ENCODE peak calls at places on chromosome 16, in ten cellular contexts. H is stomach; G is activated naive CD4-positive, alpha-beta T cell; A is Panc1; W is RWPE1; P is CD8-positive, alpha-beta memory T cell; Q is NCI-H1694 treated with DMSO at 0.1 percent for 48 hours; D is stimulated activated CD4-positive, alpha-beta T cell treated with anti-CD3 and anti-CD28 coated beads, Interleukin-4, amount 100 ng/mL, for 4 hours; Y is sigmoid colon; N is nucleus accumbens. L is an unnamed sample.
A peak's percentile ranks its signal among the peaks of the same experiment; 100 is the strongest.

GRCh38 chr16:79532785-79533184 is 67.8 kb downstream of the MAF start:
- DNase-seq in A (no peak), W (peak; percentile 19), G (no peak), Y (no peak), H (no peak), N (no peak), Q (no peak), P (no peak), D (no peak), L (no peak)

GRCh38 chr16:14202697-14203096 is 131.6 kb downstream of the MRTFB start:
- DNase-seq in G (no peak), Y (no peak), P (no peak), A (no peak), H (no peak), N (no peak), Q (no peak), W (no peak), D (no peak), L (no peak)

GRCh38 chr16:54407596-54407995 is 121.0 kb upstream of the IRX3 start:
- DNase-seq in Q (no peak), W (peak; percentile 51), H (no peak), Y (no peak), G (no peak), A (no peak), P (no peak), N (no peak), D (no peak), L (no peak)

GRCh38 chr16:76226011-76226410 is 51.2 kb upstream of the CNTNAP4 start:
- DNase-seq in W (no peak), N (no peak), H (no peak), A (no peak), Y (no peak), Q (no peak), G (no peak), P (no peak), D (no peak), L (no peak)

GRCh38 chr16:74752258-74752657 is 22.4 kb downstream of the FA2H start:
- DNase-seq in D (no peak), P (no peak), H (no peak), N (no peak), Q (no peak), Y (no peak), A (no peak), G (no peak), W (no peak), L (no peak)

GRCh38 chr16:7805997-7806396 is 473.4 kb downstream of the RBFOX1 start:
- DNase-seq in P (no peak), A (no peak), H (no peak), W (no peak), G (no peak), N (no peak), Y (no peak), Q (no peak), D (no peak), L (no peak)

GRCh38 chr16:81473561-81473960 is 29.0 kb downstream of the CMIP start:
- DNase-seq in D (no peak), P (no peak), G (no peak), A (no peak), Y (no peak), H (no peak), N (no peak), W (no peak), Q (no peak), L (no peak)

GRCh38 chr16:64580558-64580957 is 541.3 kb downstream of the CDH11 start:
- DNase-seq in Y (no peak), Q (no peak), P (no peak), D (no peak), H (no peak), A (no peak), W (no peak), N (no peak), G (no peak), L (no peak)

GRCh38 chr16:56939801-56940200 is 7.9 kb downstream of the HERPUD1 start:
- DNase-seq in H (no peak), N (no peak), Q (no peak), A (no peak), G (no peak), D (no peak), W (no peak), P (no peak), Y (peak; percentile 26), L (no peak)

GRCh38 chr16:86405319-86405718 is 105.0 kb upstream of the FOXF1 start:
- DNase-seq in H (no peak), N (no peak), W (no peak), D (no peak), A (no peak), P (no peak), Y (no peak), G (no peak), Q (no peak), L (no peak)

GRCh38 chr16:77234611-77235010 is 35.4 kb downstream of the SYCE1L start:
- DNase-seq in Q (no peak), N (no peak), Y (no peak), D (no peak), P (no peak), G (no peak), H (no peak), W (no peak), A (no peak), L (no peak)

GRCh38 chr16:86212706-86213426 is 297.5 kb upstream of the FOXF1 start:
- DNase-seq in H (no peak), P (no peak), D (no peak), A (no peak), Y (peak; percentile 39), G (no peak), Q (no peak), N (peak; percentile 6), W (no peak), L (no peak)

GRCh38 chr16:67562918-67563707 is 787 bp downstream of the CTCF start:
- DNase-seq in D (peak; percentile 53), W (no peak), N (peak; percentile 70), Q (no peak), H (peak; percentile 65), Y (peak; percentile 79), P (peak; percentile 79), G (peak; percentile 52), A (no peak), L (no peak)

GRCh38 chr16:5054876-5055865 is 10.6 kb downstream of the C16orf89 start:
- DNase-seq in Q (no peak), G (no peak), N (no peak), P (no peak), H (no peak), Y (no peak), A (no peak), D (no peak), W (no peak), L (no peak)

GRCh38 chr16:48139517-48139916 is 16.3 kb downstream of the ABCC12 start:
- DNase-seq in N (no peak), W (no peak), Y (no peak), H (no peak), A (no peak), G (no peak), Q (no peak), P (no peak), D (no peak), L (no peak)

GRCh38 chr16:75861981-75862380 is 135.7 kb upstream of the CPHXL start:
- DNase-seq in N (no peak), P (no peak), G (no peak), A (no peak), Q (no peak), H (no peak), W (no peak), Y (no peak), D (no peak), L (no peak)

GRCh38 chr16:60763869-60764268 is 1272.4 kb downstream of the CDH8 start:
- DNase-seq in D (no peak), H (no peak), N (no peak), G (no peak), Q (no peak), W (no peak), A (no peak), P (no peak), Y (no peak), L (no peak)

GRCh38 chr16:53949716-53950410 is 245.9 kb downstream of the FTO start:
- DNase-seq in D (no peak), P (no peak), Y (no peak), N (no peak), G (no peak), Q (peak; percentile 33), A (no peak), W (no peak), H (no peak), L (no peak)

GRCh38 chr16:57823836-57824235 is 21.5 kb upstream of the KIFC3 start:
- DNase-seq in Y (no peak), N (no peak), P (no peak), H (no peak), G (no peak), Q (no peak), D (no peak), A (no peak), W (no peak), L (no peak)

GRCh38 chr16:5041604-5042133 is 7.9 kb upstream of the NAGPA start:
- DNase-seq in A (peak; percentile 63), W (peak; percentile 54), Q (no peak), H (no peak), D (no peak), N (no peak), P (no peak), G (no peak), Y (no peak), L (no peak)

GRCh38 chr16:84720180-84720579 is 20.4 kb downstream of the USP10 start:
- DNase-seq in Y (no peak), G (no peak), W (no peak), P (no peak), A (no peak), D (no peak), Q (no peak), N (no peak), H (no peak), L (no peak)

GRCh38 chr16:81232740-81233367 is 5.6 kb upstream of the BCO1 start:
- DNase-seq in A (no peak), Q (no peak), W (no peak), N (no peak), P (no peak), H (no peak), Y (no peak), G (no peak), D (no peak), L (no peak)

GRCh38 chr16:19294156-19294649 is 8.7 kb downstream of the CLEC19A start:
- DNase-seq in Q (no peak), D (peak; percentile 26), W (no peak), N (peak; percentile 73), P (no peak), Y (peak; percentile 72), G (no peak), A (no peak), H (no peak), L (no peak)

GRCh38 chr16:89749637-89750036 is 28.3 kb downstream of the ZNF276 start:
- DNase-seq in D (no peak), G (no peak), N (peak; percentile 12), Y (no peak), A (no peak), W (no peak), Q (no peak), H (peak; percentile 60), P (no peak), L (no peak)

GRCh38 chr16:2212362-2213324 is 2.0 kb upstream of the BRICD5 start:
- DNase-seq in D (no peak), Y (no peak), P (no peak), N (no peak), W (no peak), A (no peak), H (peak; percentile 60), Q (no peak), G (no peak), L (no peak)

GRCh38 chr16:53224932-53225533 is 170.2 kb downstream of the CHD9 start:
- DNase-seq in W (no peak), G (no peak), D (no peak), P (no peak), A (no peak), Y (no peak), N (no peak), Q (no peak), H (no peak), L (no peak)

GRCh38 chr16:2473999-2474876 is 689 bp upstream of the TBC1D24 start:
- DNase-seq in N (peak; percentile 67), Q (no peak), G (peak; percentile 38), A (no peak), D (peak; percentile 56), Y (no peak), W (no peak), H (peak; percentile 60), P (peak; percentile 74), L (no peak)

GRCh38 chr16:54175169-54175551 is 111.4 kb downstream of the IRX3 start:
- DNase-seq in Y (no peak), N (no peak), A (no peak), H (no peak), G (no peak), P (no peak), D (no peak), Q (no peak), W (no peak), L (no peak)

L was measured in GOT3.